ENCODE peak calls at places on chromosomes 16 and 17, in ten cellular contexts. K is IMR-90, I is Peyer's patch, R is adrenal gland, G is transverse colon, Q is ovary, V is prostate gland, Z is gastrocnemius medialis, N is uterus, X is tibial nerve. W is an unnamed sample.
A peak's percentile ranks its signal among the peaks of the same experiment; 100 is the strongest.

GRCh38 chr16:4370570-4371480 is 823 bp upstream of the VASN start:
- DNase-seq in K (peak; percentile 93), N (peak; percentile 88), Z (peak; percentile 56), R (peak; percentile 60), G (peak; percentile 57), X (peak; percentile 71), V (no peak), Q (peak; percentile 89), I (peak; percentile 29), W (peak; percentile 40)

GRCh38 chr16:65312795-65313194 is 190.9 kb upstream of the CDH11 start:
- DNase-seq in K (peak; percentile 78), V (no peak), I (no peak), Q (no peak), R (no peak), G (no peak), Z (no peak), N (no peak), X (no peak), W (no peak)

GRCh38 chr16:5895137-5895536 is 797.5 kb upstream of the EEF2KMT start:
- DNase-seq in I (no peak), K (no peak), G (no peak), R (no peak), V (no peak), Z (no peak), X (no peak), Q (no peak), N (no peak), W (no peak)

GRCh38 chr16:66091462-66091861 is 275.0 kb upstream of the CDH5 start:
- DNase-seq in V (no peak), I (no peak), K (peak; percentile 38), Z (no peak), G (no peak), X (no peak), N (no peak), Q (no peak), R (no peak), W (no peak)

GRCh38 chr16:69253796-69254426 is 57.2 kb upstream of the VPS4A start:
- DNase-seq in Q (no peak), Z (no peak), X (no peak), K (no peak), G (no peak), N (peak; percentile 54), I (no peak), R (no peak), V (peak; percentile 47), W (no peak)

GRCh38 chr16:65770752-65771151 is 595.7 kb upstream of the CDH5 start:
- DNase-seq in Q (no peak), N (no peak), R (no peak), G (no peak), X (no peak), K (no peak), Z (no peak), V (no peak), I (no peak), W (no peak)

GRCh38 chr17:6489016-6489550 is 44.8 kb downstream of the PIMREG start:
- DNase-seq in I (no peak), V (no peak), N (no peak), Q (no peak), G (no peak), K (no peak), R (no peak), X (no peak), Z (no peak), W (no peak)

GRCh38 chr16:49473131-49473530 is 99.5 kb downstream of the C16orf78 start:
- DNase-seq in V (no peak), I (no peak), K (no peak), Z (no peak), G (no peak), R (no peak), N (no peak), Q (no peak), X (no peak), W (no peak)

GRCh38 chr16:74623214-74623842 is 16.4 kb upstream of the GLG1 start:
- DNase-seq in I (no peak), K (peak; percentile 68), V (no peak), Q (no peak), G (no peak), R (no peak), Z (no peak), X (no peak), N (no peak), W (no peak)

GRCh38 chr17:31550389-31551056 is 159.0 kb downstream of the RAB11FIP4 start:
- DNase-seq in K (peak; percentile 24), N (no peak), R (peak; percentile 40), Q (no peak), G (no peak), V (no peak), I (no peak), X (no peak), Z (no peak), W (no peak)

GRCh38 chr17:263271-263670 is 81.8 kb upstream of the DOC2B start:
- DNase-seq in Q (no peak), G (no peak), Z (no peak), I (peak; percentile 11), K (no peak), V (no peak), R (no peak), N (peak; percentile 2), X (no peak), W (no peak)

GRCh38 chr16:2031081-2031577 is 4.4 kb downstream of the NHERF2 start:
- DNase-seq in Q (no peak), V (no peak), N (no peak), X (no peak), K (no peak), Z (no peak), R (no peak), I (no peak), G (no peak), W (no peak)

GRCh38 chr16:88681709-88682451 is 4.4 kb downstream of the SNAI3 start:
- DNase-seq in I (peak; percentile 97), G (peak; percentile 82), K (peak; percentile 15), Z (peak; percentile 43), Q (no peak), N (no peak), R (no peak), X (no peak), V (no peak), W (peak; percentile 72)

GRCh38 chr17:50778471-50778870 is 11.2 kb upstream of the ANKRD40CL start:
- DNase-seq in Z (no peak), I (no peak), V (no peak), Q (no peak), K (no peak), R (no peak), G (no peak), X (no peak), N (no peak), W (no peak)

GRCh38 chr16:89522287-89522686 is 14.1 kb downstream of the SPG7 start:
- DNase-seq in K (no peak), R (no peak), N (no peak), G (no peak), X (no peak), Z (no peak), I (no peak), V (no peak), Q (no peak), W (no peak)

DNA sequence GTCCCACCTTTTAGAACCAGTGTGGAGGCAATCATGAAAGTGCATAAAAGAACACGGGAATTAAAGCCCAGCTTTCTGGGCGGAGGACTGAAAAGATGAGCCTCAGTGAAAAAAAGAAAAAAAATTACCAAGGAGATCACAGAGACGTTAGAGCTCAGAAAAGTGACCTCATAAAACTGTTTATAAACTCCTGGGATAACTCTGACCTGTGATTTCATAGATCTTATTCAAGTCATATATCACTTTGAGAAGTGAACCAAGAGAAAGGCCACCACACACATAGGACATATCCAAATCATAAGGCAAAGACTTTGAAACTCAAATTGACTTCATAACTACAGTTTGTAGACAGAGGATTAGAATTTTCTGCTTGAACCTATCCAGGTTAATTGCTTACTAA is 90.1 kb downstream of the KCNJ2 start:
- DNase-seq in R (no peak), X (no peak), N (no peak), I (no peak), K (no peak), V (no peak), Z (no peak), G (no peak), Q (no peak), W (no peak)
- TF ChIP-seq CTCF in R (no peak), X (no peak), N (no peak), I (no peak), K (no peak), V (no peak), Z (no peak), G (no peak), Q (no peak), W (no peak)

GRCh38 chr16:81796035-81796434 is 16.9 kb downstream of the PLCG2 start:
- DNase-seq in V (no peak), G (peak; percentile 31), R (no peak), Z (no peak), N (no peak), K (no peak), Q (no peak), I (peak; percentile 47), X (no peak), W (no peak)
- TF ChIP-seq POLR2A in V (no peak), G (no peak), R (no peak), Z (no peak), N (no peak), K (no peak), Q (no peak), I (no peak), X (no peak), W (no peak)

GRCh38 chr17:55296171-55296695 is 31.5 kb downstream of the HLF start:
- DNase-seq in G (no peak), R (no peak), V (no peak), I (no peak), Z (no peak), Q (no peak), X (no peak), N (no peak), K (no peak), W (no peak)
- TF ChIP-seq CTCF in G (no peak), R (no peak), V (no peak), I (no peak), Z (no peak), Q (no peak), X (no peak), N (no peak), K (no peak), W (no peak)

DNA sequence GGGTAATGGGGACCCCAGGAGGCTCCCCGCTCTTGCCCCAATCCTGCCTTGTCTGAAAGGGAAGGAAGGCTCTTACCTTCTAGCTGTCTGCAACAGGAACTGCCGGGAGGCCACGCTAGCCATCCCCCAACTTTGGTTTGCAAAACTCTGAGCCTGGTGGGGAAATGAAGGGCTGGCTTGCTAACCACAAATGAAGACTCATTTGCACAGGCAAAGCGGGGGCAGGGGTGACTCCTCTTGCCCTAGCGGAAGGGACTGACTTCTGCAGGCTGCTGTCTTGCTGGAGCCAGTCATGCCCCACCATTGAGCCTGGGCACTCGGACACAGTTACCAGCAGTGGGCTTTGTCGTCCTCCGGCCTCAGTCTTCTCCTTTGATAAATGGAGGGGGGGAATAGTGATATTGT is 52.6 kb downstream of the PLCG2 start:
- DNase-seq in K (no peak), V (peak; percentile 7), Q (no peak), N (no peak), G (peak; percentile 79), R (peak; percentile 38), X (no peak), Z (peak; percentile 38), I (peak; percentile 90), W (peak; percentile 16)
- TF ChIP-seq POLR2A in K (no peak), V (no peak), Q (no peak), N (no peak), G (peak; percentile 18), R (no peak), X (no peak), Z (no peak), I (no peak), W (no peak)

W was measured in body of pancreas.